ENCODE peak calls at places on chromosomes 4 and X, in nine cellular contexts. One of them, this sample, is unnamed.
A peak's percentile ranks its signal among the peaks of the same experiment; 100 is the strongest.

GRCh38 chr4:126915999-126916625 is 716.6 kb upstream of the INTU start:
- DNase-seq in endothelial cell of umbilical vein: no peak
- DNase-seq in Panc1: no peak
- DNase-seq in epithelial cell of esophagus: no peak
- DNase-seq in IMR-90: no peak
- DNase-seq in lower leg skin: no peak
- DNase-seq in adrenal gland: no peak
- DNase-seq in hepatocyte: no peak
- DNase-seq in upper lobe of right lung: no peak
- DNase-seq in this sample: peak; percentile 52

GRCh38 chr4:172042714-172043114 is 229.5 kb downstream of the GALNTL6 start:
- DNase-seq in lower leg skin: no peak
- DNase-seq in Panc1: no peak
- DNase-seq in adrenal gland: peak; percentile 40
- DNase-seq in endothelial cell of umbilical vein: peak; percentile 2
- DNase-seq in upper lobe of right lung: no peak
- DNase-seq in IMR-90: no peak
- DNase-seq in hepatocyte: peak; percentile 51
- DNase-seq in epithelial cell of esophagus: peak; percentile 57
- DNase-seq in this sample: no peak

GRCh38 chr4:89551191-89551590 is 243.6 kb upstream of the GPRIN3 start:
- DNase-seq in upper lobe of right lung: no peak
- DNase-seq in adrenal gland: no peak
- DNase-seq in IMR-90: no peak
- DNase-seq in Panc1: no peak
- DNase-seq in lower leg skin: no peak
- DNase-seq in epithelial cell of esophagus: no peak
- DNase-seq in hepatocyte: no peak
- DNase-seq in endothelial cell of umbilical vein: no peak
- DNase-seq in this sample: no peak

GRCh38 chr4:82223715-82224114 is 150.1 kb downstream of the HNRNPD start:
- DNase-seq in epithelial cell of esophagus: no peak
- DNase-seq in Panc1: no peak
- DNase-seq in endothelial cell of umbilical vein: no peak
- DNase-seq in hepatocyte: no peak
- DNase-seq in adrenal gland: peak; percentile 19
- DNase-seq in IMR-90: no peak
- DNase-seq in upper lobe of right lung: no peak
- DNase-seq in lower leg skin: no peak
- DNase-seq in this sample: no peak

GRCh38 chr4:183078634-183079033 is 20.4 kb upstream of the WWC2 start:
- DNase-seq in adrenal gland: no peak
- DNase-seq in hepatocyte: no peak
- DNase-seq in lower leg skin: no peak
- DNase-seq in epithelial cell of esophagus: no peak
- DNase-seq in endothelial cell of umbilical vein: no peak
- DNase-seq in IMR-90: no peak
- DNase-seq in upper lobe of right lung: no peak
- DNase-seq in Panc1: no peak
- DNase-seq in this sample: no peak

GRCh38 chr4:10161840-10162239 is 45.2 kb upstream of the WDR1 start:
- DNase-seq in epithelial cell of esophagus: no peak
- DNase-seq in endothelial cell of umbilical vein: no peak
- DNase-seq in lower leg skin: no peak
- DNase-seq in hepatocyte: no peak
- DNase-seq in adrenal gland: no peak
- DNase-seq in Panc1: no peak
- DNase-seq in upper lobe of right lung: no peak
- DNase-seq in IMR-90: no peak
- DNase-seq in this sample: no peak

GRCh38 chr4:153215976-153216375 is 11.7 kb downstream of the TRIM2 start:
- DNase-seq in IMR-90: no peak
- DNase-seq in Panc1: no peak
- DNase-seq in upper lobe of right lung: no peak
- DNase-seq in endothelial cell of umbilical vein: no peak
- DNase-seq in epithelial cell of esophagus: no peak
- DNase-seq in hepatocyte: no peak
- DNase-seq in adrenal gland: no peak
- DNase-seq in lower leg skin: no peak
- DNase-seq in this sample: peak; percentile 77

GRCh38 chrX:317424-318067 is 1.1 kb downstream of the GTPBP6 start:
- DNase-seq in Panc1: peak; percentile 8
- DNase-seq in adrenal gland: no peak
- DNase-seq in upper lobe of right lung: no peak
- DNase-seq in lower leg skin: no peak
- DNase-seq in hepatocyte: no peak
- DNase-seq in endothelial cell of umbilical vein: no peak
- DNase-seq in IMR-90: no peak
- DNase-seq in epithelial cell of esophagus: no peak
- DNase-seq in this sample: peak; percentile 86

GRCh38 chr4:76589872-76590846 is 155.1 kb downstream of the SHROOM3 start:
- DNase-seq in endothelial cell of umbilical vein: no peak
- DNase-seq in upper lobe of right lung: peak; percentile 83
- DNase-seq in adrenal gland: no peak
- DNase-seq in Panc1: no peak
- DNase-seq in lower leg skin: no peak
- DNase-seq in hepatocyte: peak; percentile 77
- DNase-seq in epithelial cell of esophagus: no peak
- DNase-seq in IMR-90: peak; percentile 92
- DNase-seq in this sample: peak; percentile 93

GRCh38 chrX:123993326-123993725 is 31.8 kb downstream of the STAG2 start:
- DNase-seq in upper lobe of right lung: no peak
- DNase-seq in Panc1: no peak
- DNase-seq in hepatocyte: no peak
- DNase-seq in lower leg skin: no peak
- DNase-seq in endothelial cell of umbilical vein: peak; percentile 70
- DNase-seq in IMR-90: peak; percentile 81
- DNase-seq in adrenal gland: no peak
- DNase-seq in epithelial cell of esophagus: peak; percentile 86
- DNase-seq in this sample: peak; percentile 64

GRCh38 chrX:5752831-5753230 is 475.8 kb downstream of the NLGN4X start:
- DNase-seq in endothelial cell of umbilical vein: no peak
- DNase-seq in adrenal gland: no peak
- DNase-seq in lower leg skin: no peak
- DNase-seq in hepatocyte: no peak
- DNase-seq in Panc1: no peak
- DNase-seq in upper lobe of right lung: no peak
- DNase-seq in IMR-90: no peak
- DNase-seq in epithelial cell of esophagus: no peak
- DNase-seq in this sample: no peak

GRCh38 chr4:78880874-78881492 is 58.3 kb downstream of the PAQR3 start:
- DNase-seq in IMR-90: no peak
- DNase-seq in adrenal gland: no peak
- DNase-seq in epithelial cell of esophagus: no peak
- DNase-seq in hepatocyte: no peak
- DNase-seq in Panc1: no peak
- DNase-seq in lower leg skin: no peak
- DNase-seq in upper lobe of right lung: no peak
- DNase-seq in endothelial cell of umbilical vein: peak; percentile 58
- DNase-seq in this sample: no peak

GRCh38 chr4:42588909-42589308 is 68.0 kb downstream of the ATP8A1 start:
- DNase-seq in upper lobe of right lung: no peak
- DNase-seq in adrenal gland: no peak
- DNase-seq in Panc1: no peak
- DNase-seq in IMR-90: no peak
- DNase-seq in hepatocyte: no peak
- DNase-seq in lower leg skin: no peak
- DNase-seq in epithelial cell of esophagus: no peak
- DNase-seq in endothelial cell of umbilical vein: no peak
- DNase-seq in this sample: no peak

GRCh38 chr4:144578681-144579080 is 67.3 kb upstream of the HHIP start:
- DNase-seq in Panc1: no peak
- DNase-seq in upper lobe of right lung: no peak
- DNase-seq in hepatocyte: no peak
- DNase-seq in lower leg skin: no peak
- DNase-seq in IMR-90: peak; percentile 35
- DNase-seq in endothelial cell of umbilical vein: no peak
- DNase-seq in epithelial cell of esophagus: peak; percentile 20
- DNase-seq in adrenal gland: no peak
- DNase-seq in this sample: peak; percentile 67

GRCh38 chr4:174225247-174226054 is 58.0 kb downstream of the FBXO8 start:
- DNase-seq in endothelial cell of umbilical vein: no peak
- DNase-seq in epithelial cell of esophagus: no peak
- DNase-seq in adrenal gland: no peak
- DNase-seq in upper lobe of right lung: no peak
- DNase-seq in IMR-90: no peak
- DNase-seq in Panc1: no peak
- DNase-seq in hepatocyte: no peak
- DNase-seq in lower leg skin: no peak
- DNase-seq in this sample: no peak

GRCh38 chr4:86302242-86302641 is 57.6 kb downstream of the MAPK10 start:
- DNase-seq in hepatocyte: peak; percentile 44
- DNase-seq in IMR-90: peak; percentile 1
- DNase-seq in adrenal gland: peak; percentile 16
- DNase-seq in endothelial cell of umbilical vein: peak; percentile 85
- DNase-seq in lower leg skin: no peak
- DNase-seq in Panc1: no peak
- DNase-seq in upper lobe of right lung: no peak
- DNase-seq in epithelial cell of esophagus: peak; percentile 34
- DNase-seq in this sample: no peak

GRCh38 chr4:3251691-3252479 is 2.9 kb downstream of the MSANTD1 start:
- DNase-seq in IMR-90: no peak
- DNase-seq in upper lobe of right lung: peak; percentile 51
- DNase-seq in endothelial cell of umbilical vein: no peak
- DNase-seq in epithelial cell of esophagus: no peak
- DNase-seq in adrenal gland: peak; percentile 4
- DNase-seq in lower leg skin: peak; percentile 78
- DNase-seq in hepatocyte: no peak
- DNase-seq in Panc1: no peak
- DNase-seq in this sample: no peak

GRCh38 chr4:141158219-141158618 is 24.9 kb upstream of the RNF150 start:
- DNase-seq in epithelial cell of esophagus: peak; percentile 36
- DNase-seq in upper lobe of right lung: no peak
- DNase-seq in IMR-90: peak; percentile 55
- DNase-seq in lower leg skin: no peak
- DNase-seq in hepatocyte: peak; percentile 44
- DNase-seq in Panc1: peak; percentile 4
- DNase-seq in endothelial cell of umbilical vein: peak; percentile 37
- DNase-seq in adrenal gland: no peak
- DNase-seq in this sample: peak; percentile 14

GRCh38 chr4:26736621-26737020 is 124.0 kb upstream of the STIM2 start:
- DNase-seq in hepatocyte: no peak
- DNase-seq in adrenal gland: no peak
- DNase-seq in endothelial cell of umbilical vein: no peak
- DNase-seq in epithelial cell of esophagus: peak; percentile 89
- DNase-seq in IMR-90: peak; percentile 77
- DNase-seq in Panc1: no peak
- DNase-seq in upper lobe of right lung: no peak
- DNase-seq in lower leg skin: no peak
- DNase-seq in this sample: peak; percentile 15

GRCh38 chr4:1012031-1012739 is 759 bp downstream of the FGFRL1 start:
- DNase-seq in upper lobe of right lung: peak; percentile 81
- DNase-seq in lower leg skin: no peak
- DNase-seq in adrenal gland: peak; percentile 73
- DNase-seq in epithelial cell of esophagus: peak; percentile 34
- DNase-seq in hepatocyte: peak; percentile 70
- DNase-seq in Panc1: no peak
- DNase-seq in endothelial cell of umbilical vein: peak; percentile 48
- DNase-seq in IMR-90: no peak
- DNase-seq in this sample: peak; percentile 52

GRCh38 chr4:132642196-132642817 is 506.8 kb upstream of the PCDH10 start:
- DNase-seq in lower leg skin: no peak
- DNase-seq in IMR-90: peak; percentile 12
- DNase-seq in adrenal gland: peak; percentile 9
- DNase-seq in upper lobe of right lung: no peak
- DNase-seq in endothelial cell of umbilical vein: peak; percentile 74
- DNase-seq in Panc1: peak; percentile 8
- DNase-seq in hepatocyte: peak; percentile 67
- DNase-seq in epithelial cell of esophagus: peak; percentile 61
- DNase-seq in this sample: no peak
- TF ChIP-seq CTCF in lower leg skin: no peak
- TF ChIP-seq CTCF in IMR-90: peak; percentile 59
- TF ChIP-seq CTCF in adrenal gland: peak; percentile 59
- TF ChIP-seq CTCF in upper lobe of right lung: peak; percentile 68
- TF ChIP-seq CTCF in endothelial cell of umbilical vein: peak; percentile 77
- TF ChIP-seq CTCF in Panc1: peak; percentile 70
- TF ChIP-seq CTCF in hepatocyte: peak; percentile 80
- TF ChIP-seq CTCF in epithelial cell of esophagus: peak; percentile 94
- TF ChIP-seq CTCF in this sample: peak; percentile 58

DNA sequence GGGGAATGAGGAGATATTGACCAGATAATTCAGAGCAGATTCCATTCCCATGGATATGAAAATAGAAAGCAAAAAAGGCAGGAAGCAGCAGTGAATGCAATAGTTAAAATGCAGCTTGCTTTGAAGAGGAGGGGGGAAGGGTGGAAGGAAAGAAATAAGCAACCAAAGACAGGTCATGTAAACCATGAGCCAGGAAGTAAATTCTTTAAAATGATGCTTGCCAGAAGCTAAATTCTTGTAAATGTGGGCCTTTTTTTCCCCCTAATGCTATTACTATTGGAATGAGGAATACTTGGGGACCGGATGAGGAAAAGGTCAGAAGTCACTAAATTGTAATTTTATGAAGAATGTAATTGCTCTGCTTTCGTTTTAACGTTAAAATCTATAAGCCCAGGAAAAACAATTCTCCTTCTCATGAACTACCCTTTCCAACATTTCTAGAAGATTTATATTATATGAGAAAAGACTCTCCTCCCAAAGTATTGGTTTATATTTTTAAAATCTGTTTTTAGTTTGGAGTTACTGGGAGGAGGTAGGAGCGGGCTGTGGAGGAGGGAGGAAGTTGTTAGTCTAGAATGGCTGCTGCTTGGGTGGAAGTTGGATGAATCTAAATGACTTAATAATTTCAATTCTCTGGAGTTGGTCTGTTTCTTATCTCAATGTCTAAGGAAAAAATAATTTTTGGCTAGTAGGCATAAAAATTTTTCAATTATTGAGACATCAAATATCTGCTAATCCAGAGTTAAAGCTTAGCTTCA is 77.6 kb upstream of the PCDH18 start:
- DNase-seq in hepatocyte: peak; percentile 46
- DNase-seq in IMR-90: peak; percentile 78
- DNase-seq in lower leg skin: no peak
- DNase-seq in Panc1: no peak
- DNase-seq in epithelial cell of esophagus: no peak
- DNase-seq in endothelial cell of umbilical vein: no peak
- DNase-seq in upper lobe of right lung: no peak
- DNase-seq in adrenal gland: no peak
- DNase-seq in this sample: peak; percentile 16
- H3K4me3 ChIP-seq in hepatocyte: no peak overlapping the region
- H3K4me3 ChIP-seq in IMR-90: no peak overlapping the region
- H3K4me3 ChIP-seq in lower leg skin: no peak overlapping the region
- H3K4me3 ChIP-seq in Panc1: no peak overlapping the region
- H3K4me3 ChIP-seq in epithelial cell of esophagus: no peak overlapping the region
- H3K4me3 ChIP-seq in endothelial cell of umbilical vein: no peak overlapping the region
- H3K4me3 ChIP-seq in upper lobe of right lung: no peak overlapping the region
- H3K4me3 ChIP-seq in adrenal gland: no peak overlapping the region
- H3K4me3 ChIP-seq in this sample: peak overlapping the region; percentile 24

GRCh38 chrX:114717921-114718320 is 134.0 kb downstream of the HTR2C start:
- DNase-seq in epithelial cell of esophagus: no peak
- DNase-seq in upper lobe of right lung: no peak
- DNase-seq in endothelial cell of umbilical vein: no peak
- DNase-seq in IMR-90: no peak
- DNase-seq in hepatocyte: peak; percentile 10
- DNase-seq in Panc1: no peak
- DNase-seq in lower leg skin: no peak
- DNase-seq in adrenal gland: no peak
- DNase-seq in this sample: no peak
- TF ChIP-seq CTCF in epithelial cell of esophagus: peak; percentile 19
- TF ChIP-seq CTCF in upper lobe of right lung: no peak
- TF ChIP-seq CTCF in endothelial cell of umbilical vein: no peak
- TF ChIP-seq CTCF in IMR-90: no peak
- TF ChIP-seq CTCF in hepatocyte: peak; percentile 49
- TF ChIP-seq CTCF in Panc1: peak; percentile 63
- TF ChIP-seq CTCF in lower leg skin: no peak
- TF ChIP-seq CTCF in adrenal gland: no peak
- TF ChIP-seq CTCF in this sample: peak; percentile 8

GRCh38 chrX:48538641-48539344 is 721 bp upstream of the TBC1D25 start:
- DNase-seq in lower leg skin: no peak
- DNase-seq in adrenal gland: no peak
- DNase-seq in IMR-90: no peak
- DNase-seq in endothelial cell of umbilical vein: no peak
- DNase-seq in epithelial cell of esophagus: no peak
- DNase-seq in Panc1: no peak
- DNase-seq in upper lobe of right lung: no peak
- DNase-seq in hepatocyte: no peak
- DNase-seq in this sample: no peak
- H3K4me3 ChIP-seq in lower leg skin: no peak overlapping the region
- H3K4me3 ChIP-seq in adrenal gland: no peak overlapping the region
- H3K4me3 ChIP-seq in IMR-90: peak overlapping the region; percentile 89
- H3K4me3 ChIP-seq in endothelial cell of umbilical vein: no peak overlapping the region
- H3K4me3 ChIP-seq in epithelial cell of esophagus: no peak overlapping the region
- H3K4me3 ChIP-seq in Panc1: peak overlapping the region; percentile 75
- H3K4me3 ChIP-seq in upper lobe of right lung: peak overlapping the region; percentile 66
- H3K4me3 ChIP-seq in hepatocyte: no peak overlapping the region
- H3K4me3 ChIP-seq in this sample: peak overlapping the region; percentile 65

This sample was measured in foreskin fibroblast.